ENCODE peak calls at places on chromosomes 4 and X, in six cellular contexts. B is left ventricle myocardium inferior; K is left lung; R is H54; N is T-helper 2 cell treated with Interferon-gamma antibody and Interleukin-4, amounts not matched to agents 5 μg/mL and 100 μg/mL, for 36 hours; P is fibroblast of lung. C is an unnamed sample.

GRCh38 chr4:100462206-100462605 is 55.6 kb downstream of the EMCN start:
- DNase-seq in K (no peak), B (no peak), R (no peak), N (no peak), P (peak; percentile 82), C (no peak)

GRCh38 chr4:128322311-128322710 is 34.7 kb upstream of the PGRMC2 start:
- DNase-seq in K (no peak), B (no peak), R (no peak), N (no peak), P (peak; percentile 65), C (no peak)

GRCh38 chrX:106731590-106731989 is 5.1 kb downstream of the RNF128 start:
- DNase-seq in N (no peak), B (no peak), R (no peak), P (no peak), K (no peak), C (no peak)

GRCh38 chrX:22634081-22634480 is 361.4 kb downstream of the CBLL2 start:
- DNase-seq in B (no peak), P (peak; percentile 87), K (no peak), N (no peak), R (no peak), C (no peak)

GRCh38 chr4:53858744-53859143 is 205.7 kb downstream of the CHIC2 start:
- DNase-seq in R (no peak), N (no peak), B (no peak), P (no peak), K (no peak), C (no peak)

GRCh38 chr4:145796338-145796737 is 116.4 kb downstream of the C4orf51 start:
- DNase-seq in R (no peak), B (no peak), N (no peak), K (no peak), P (no peak), C (no peak)

GRCh38 chrX:50448565-50448964 is 22.1 kb downstream of the DGKK start:
- DNase-seq in N (no peak), K (no peak), B (no peak), P (no peak), R (peak; percentile 3), C (no peak)

GRCh38 chr4:6313216-6313615 is 43.6 kb downstream of the WFS1 start:
- DNase-seq in K (no peak), N (no peak), B (no peak), R (no peak), P (no peak), C (no peak)

GRCh38 chr4:108393870-108394269 is 225.1 kb upstream of the LEF1 start:
- DNase-seq in K (no peak), P (no peak), B (no peak), N (no peak), R (no peak), C (no peak)

GRCh38 chr4:184450045-184450444 is 24.3 kb downstream of the IRF2 start:
- DNase-seq in N (no peak), P (peak; percentile 75), R (no peak), B (no peak), K (no peak), C (no peak)

GRCh38 chr4:145177906-145178538 is 2.4 kb downstream of the OTUD4 start:
- DNase-seq in N (peak; percentile 10), B (no peak), R (no peak), K (no peak), P (peak; percentile 47), C (peak; percentile 45)

GRCh38 chr4:86857341-86858052 is 8.3 kb upstream of the SLC10A6 start:
- DNase-seq in B (no peak), K (no peak), N (no peak), R (no peak), P (no peak), C (no peak)

GRCh38 chr4:113941836-113942235 is 37.6 kb downstream of the ARSJ start:
- DNase-seq in R (no peak), K (no peak), B (no peak), P (peak; percentile 60), N (no peak), C (no peak)

GRCh38 chr4:72557021-72557420 is 12.0 kb downstream of the ADAMTS3 start:
- DNase-seq in K (no peak), N (no peak), R (no peak), B (no peak), P (no peak), C (no peak)

GRCh38 chr4:165328708-165329107 is 1.2 kb downstream of the MSMO1 start:
- DNase-seq in K (no peak), B (no peak), P (no peak), N (no peak), R (no peak), C (no peak)

GRCh38 chrX:110561036-110561435 is 202.4 kb downstream of the RTL9 start:
- DNase-seq in N (no peak), B (no peak), K (no peak), R (no peak), P (peak; percentile 36), C (no peak)

GRCh38 chr4:71186257-71186565 is 152.6 kb upstream of the SLC4A4 start:
- DNase-seq in N (no peak), K (no peak), B (no peak), R (no peak), P (no peak), C (no peak)

GRCh38 chrX:40189621-40190020 is 91.9 kb upstream of the BCOR start:
- DNase-seq in K (no peak), B (no peak), P (no peak), N (no peak), R (no peak), C (no peak)

GRCh38 chrX:131626681-131627296 is 82.9 kb downstream of the OR13H1 start:
- DNase-seq in R (no peak), N (no peak), P (peak; percentile 13), K (no peak), B (no peak), C (no peak)

GRCh38 chr4:45530498-45530897 is 593.4 kb downstream of the GABRG1 start:
- DNase-seq in N (no peak), B (no peak), K (no peak), R (no peak), P (no peak), C (no peak)

GRCh38 chrX:43971966-43972961 is 926 bp downstream of the NDP start:
- DNase-seq in K (no peak), R (no peak), P (peak; percentile 51), B (no peak), N (no peak), C (no peak)

GRCh38 chr4:128565565-128566186 is 243.8 kb upstream of the JADE1 start:
- DNase-seq in P (no peak), N (no peak), K (no peak), R (no peak), B (peak; percentile 47), C (no peak)

GRCh38 chrX:114976321-114976720 is 41.1 kb downstream of the IL13RA2 start:
- DNase-seq in P (peak; percentile 14), R (no peak), K (no peak), N (no peak), B (no peak), C (no peak)

GRCh38 chrX:30521440-30522182 is 56.0 kb downstream of the TASL start:
- DNase-seq in K (no peak), N (no peak), P (peak; percentile 44), B (no peak), R (peak; percentile 9), C (no peak)

GRCh38 chr4:128471576-128471975 is 184.0 kb upstream of the PGRMC2 start:
- DNase-seq in R (no peak), B (no peak), N (no peak), P (peak; percentile 12), K (no peak), C (no peak)

C was measured in GF-D8.